ENCODE peak calls at places on chromosome 13, in seven cellular contexts. H, T, M, V, I, X and B are unnamed samples. For H3K27me3, the result is how much of the 10 kb centered on the place peaks cover.

GRCh38 chr13:44842158-44842557 is 147.1 kb downstream of the NUFIP1 start:
- DNase-seq in I (no peak), M (no peak), T (no peak), X (no peak), H (no peak), V (no peak), B (no peak)

GRCh38 chr13:102310691-102311432 is 91.0 kb downstream of the FGF14 start:
- DNase-seq in H (peak), X (no peak), T (peak), V (no peak), I (peak), M (no peak), B (no peak)

GRCh38 chr13:65595881-65596280 is 1634.3 kb downstream of the PCDH9 start:
- DNase-seq in V (no peak), T (no peak), M (no peak), H (no peak), I (no peak), X (no peak), B (no peak)

GRCh38 chr13:111486801-111487200 is 166.4 kb downstream of the TEX29 start:
- DNase-seq in H (no peak), V (no peak), I (peak), M (no peak), T (peak), X (no peak), B (no peak)

GRCh38 chr13:44171861-44172260 is 201.8 kb upstream of the SERP2 start:
- DNase-seq in H (no peak), M (no peak), X (no peak), V (no peak), I (no peak), T (no peak), B (no peak)

GRCh38 chr13:44011036-44011435 is 131.3 kb downstream of the LACC1 start:
- DNase-seq in H (no peak), X (no peak), M (no peak), T (no peak), I (peak), V (no peak), B (no peak)

GRCh38 chr13:111531505-111531904 is 211.1 kb downstream of the TEX29 start:
- DNase-seq in H (no peak), I (no peak), M (no peak), X (no peak), T (no peak), V (no peak), B (no peak)

GRCh38 chr13:30421093-30422055 is 919 bp upstream of the UBE2L5 start:
- DNase-seq in H (peak), X (peak), M (peak), T (peak), I (peak), V (peak), B (peak)

GRCh38 chr13:70235565-70235964 is 127.3 kb upstream of the KLHL1 start:
- DNase-seq in I (no peak), T (no peak), X (no peak), M (no peak), V (no peak), H (no peak), B (no peak)

GRCh38 chr13:95660981-95661581 is 15.9 kb upstream of the DNAJC3 start:
- DNase-seq in X (no peak), H (no peak), T (no peak), M (no peak), V (peak), I (no peak), B (peak)

GRCh38 chr13:113000575-113000974 is 31.6 kb downstream of the MCF2L start:
- DNase-seq in X (no peak), H (no peak), M (no peak), I (no peak), T (no peak), V (no peak), B (no peak)
- H3K27me3 ChIP-seq in X (under half), H (under half), M (under half), I (under half), T (under half), V (under half), B (under half)

DNA sequence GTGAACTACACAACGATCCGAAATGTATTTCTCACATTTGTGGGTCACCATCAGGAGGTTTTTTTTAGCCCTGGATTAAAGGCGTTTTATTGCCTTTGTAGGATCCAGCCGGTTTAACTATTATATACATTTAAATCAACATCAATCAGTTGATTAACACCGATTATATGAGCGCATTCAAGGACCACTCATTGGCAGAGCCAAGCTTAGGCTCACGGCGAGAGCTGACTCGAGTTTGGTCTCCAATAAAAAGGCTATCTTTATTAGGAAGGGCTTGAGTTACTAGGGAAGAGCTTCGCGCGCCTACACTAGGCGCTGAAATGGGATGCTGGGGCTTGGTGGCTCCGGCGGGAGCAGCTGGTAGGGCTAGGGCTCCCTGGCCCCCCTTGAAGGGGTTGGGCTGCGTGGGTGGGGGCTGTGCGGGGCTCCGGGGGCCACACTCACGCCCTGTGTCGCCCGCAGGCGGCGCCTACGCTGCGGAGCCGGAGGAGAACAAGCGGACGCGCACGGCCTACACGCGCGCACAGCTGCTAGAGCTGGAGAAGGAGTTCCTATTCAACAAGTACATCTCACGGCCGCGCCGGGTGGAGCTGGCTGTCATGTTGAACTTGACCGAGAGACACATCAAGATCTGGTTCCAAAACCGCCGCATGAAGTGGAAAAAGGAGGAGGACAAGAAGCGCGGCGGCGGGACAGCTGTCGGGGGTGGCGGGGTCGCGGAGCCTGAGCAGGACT is 4.2 kb downstream of the PDX1 start:
- DNase-seq in V (no peak), I (no peak), T (no peak), H (no peak), X (no peak), M (no peak), B (no peak)
- H3K27me3 ChIP-seq in V (under half), I (half or more), T (half or more), H (half or more), X (half or more), M (half or more), B (under half)

DNA sequence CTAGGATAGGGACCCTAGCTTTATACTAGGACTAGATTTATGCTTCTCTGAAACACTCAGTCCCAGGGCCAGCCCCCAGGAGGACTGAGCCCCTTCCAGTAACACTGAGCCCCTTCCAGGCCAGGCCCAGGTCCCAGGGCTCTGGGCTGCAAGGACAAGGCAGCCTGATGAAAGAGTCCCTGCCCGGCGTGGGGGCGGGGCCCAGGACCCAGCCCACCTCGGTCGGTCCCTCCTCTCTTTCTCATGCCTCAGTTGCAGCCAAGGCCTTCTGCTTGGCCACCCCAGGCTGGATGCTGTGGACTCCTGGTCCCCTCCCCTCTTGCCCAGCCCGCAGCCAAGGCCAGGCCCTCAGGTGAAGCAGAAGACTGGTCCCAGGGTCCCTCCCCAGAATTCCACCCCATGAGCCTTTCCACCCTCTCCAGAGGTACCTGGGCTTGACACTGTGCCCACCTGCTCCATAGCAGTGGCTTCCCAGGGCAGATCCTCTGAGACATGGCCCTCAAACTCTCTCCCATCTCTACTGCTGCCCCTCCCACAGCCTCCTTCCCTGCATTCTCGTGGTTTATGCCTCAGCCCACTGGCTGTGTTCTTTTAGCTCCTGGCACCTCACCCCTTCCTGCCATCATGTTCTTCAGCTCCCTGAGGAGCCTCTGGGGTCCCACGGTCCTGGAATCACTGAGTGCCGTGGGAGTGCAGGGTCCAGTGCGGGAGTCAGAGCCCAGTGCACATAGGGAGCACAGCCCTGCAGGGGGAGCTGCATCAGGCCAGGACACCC is 53.6 kb upstream of the C1QTNF9B start:
- DNase-seq in T (no peak), I (no peak), X (no peak), H (no peak), M (no peak), V (no peak), B (no peak)
- H3K27me3 ChIP-seq in T (under half), I (under half), X (under half), H (under half), M (under half), V (under half), B (under half)

GRCh38 chr13:109678459-109678858 is 107.9 kb downstream of the IRS2 start:
- DNase-seq in V (no peak), X (no peak), I (no peak), T (no peak), H (no peak), M (no peak), B (no peak)
- H3K27me3 ChIP-seq in V (under half), X (under half), I (under half), T (under half), H (under half), M (under half), B (under half)

GRCh38 chr13:20057214-20057613 is 98.7 kb downstream of the ZMYM2 start:
- DNase-seq in M (no peak), I (no peak), X (no peak), V (no peak), H (no peak), T (no peak), B (no peak)

GRCh38 chr13:20053016-20053415 is 94.5 kb downstream of the ZMYM2 start:
- DNase-seq in M (no peak), V (no peak), X (no peak), H (peak), I (peak), T (no peak), B (no peak)

GRCh38 chr13:20054586-20054985 is 96.1 kb downstream of the ZMYM2 start:
- DNase-seq in M (no peak), T (no peak), H (no peak), I (no peak), X (no peak), V (no peak), B (no peak)

GRCh38 chr13:20051366-20051765 is 92.8 kb downstream of the ZMYM2 start:
- DNase-seq in X (no peak), T (no peak), H (no peak), I (no peak), V (no peak), M (no peak), B (no peak)

GRCh38 chr13:20053891-20054290 is 95.4 kb downstream of the ZMYM2 start:
- DNase-seq in H (no peak), I (no peak), V (no peak), X (no peak), M (no peak), T (no peak), B (no peak)
- H3K27me3 ChIP-seq in H (under half), I (under half), V (under half), X (under half), M (under half), T (under half), B (under half)

GRCh38 chr13:110297011-110297410 is 9.9 kb downstream of the COL4A1 start:
- DNase-seq in M (no peak), X (no peak), I (peak), T (no peak), V (no peak), H (no peak), B (no peak)
- H3K27me3 ChIP-seq in M (under half), X (under half), I (under half), T (under half), V (under half), H (under half), B (under half)

DNA sequence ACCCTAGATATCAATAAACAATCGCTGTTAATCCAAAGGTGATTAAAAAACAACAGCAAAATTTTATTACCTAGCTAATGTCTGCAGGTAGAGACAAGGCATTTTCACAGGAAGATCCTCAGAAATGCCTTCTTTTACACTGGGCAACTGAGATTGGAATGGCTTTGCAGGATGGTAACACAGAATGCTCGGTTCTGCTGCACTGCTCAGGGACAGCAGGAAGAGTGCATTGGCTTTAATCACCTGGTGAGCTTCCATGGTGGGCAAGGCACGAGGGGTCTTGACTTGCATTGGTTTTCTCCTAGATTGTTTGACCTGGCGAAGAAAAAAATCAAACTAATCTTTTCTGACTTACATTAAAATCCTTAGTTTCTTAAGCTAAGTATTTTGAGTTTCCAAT is 68.3 kb upstream of the FBXL3 start:
- DNase-seq in I (no peak), M (no peak), T (no peak), H (no peak), X (no peak), V (no peak), B (no peak)
- H3K27me3 ChIP-seq in I (under half), M (under half), T (under half), H (under half), X (under half), V (under half), B (under half)

GRCh38 chr13:18949970-18950369 is 231.7 kb downstream of the TUBA3C start:
- DNase-seq in V (no peak), I (no peak), T (no peak), X (no peak), H (no peak), M (no peak), B (no peak)

GRCh38 chr13:18952225-18953016 is 229.2 kb downstream of the TUBA3C start:
- DNase-seq in M (no peak), V (no peak), T (no peak), I (no peak), H (no peak), X (no peak), B (no peak)

GRCh38 chr13:18949489-18949761 is 232.2 kb downstream of the TUBA3C start:
- DNase-seq in T (no peak), V (no peak), M (no peak), H (no peak), I (no peak), X (no peak), B (no peak)

GRCh38 chr13:18953139-18953930 is 228.3 kb downstream of the TUBA3C start:
- DNase-seq in T (no peak), V (no peak), M (no peak), I (no peak), X (no peak), H (no peak), B (no peak)

DNA sequence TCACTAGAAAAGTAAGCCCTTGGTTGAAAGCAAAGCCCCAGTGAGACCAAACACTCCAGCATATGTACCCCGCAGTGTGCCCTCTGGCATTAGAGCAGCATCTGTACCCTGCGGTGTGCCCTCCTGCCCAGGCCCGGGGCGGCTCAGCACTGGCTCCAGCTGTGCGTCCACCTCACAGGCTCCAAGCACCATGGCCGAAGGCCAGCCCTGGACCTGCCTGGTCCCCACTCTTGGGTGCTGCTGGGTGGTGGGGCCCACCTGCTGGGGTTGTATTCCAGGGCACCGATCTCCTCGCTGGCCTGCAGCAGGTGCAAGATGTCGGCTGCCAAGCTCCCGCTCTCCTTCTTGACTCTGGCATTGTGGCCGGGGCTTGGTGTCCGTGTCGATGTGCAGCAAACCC is 230.2 kb downstream of the TUBA3C start:
- DNase-seq in T (no peak), V (no peak), I (no peak), H (no peak), X (no peak), M (no peak), B (no peak)
- H3K27me3 ChIP-seq in T (under half), V (under half), I (under half), H (under half), X (under half), M (under half), B (under half)

GRCh38 chr13:35747594-35747993 is 271.1 kb upstream of the MAB21L1 start:
- DNase-seq in X (no peak), M (no peak), I (no peak), T (no peak), V (no peak), H (no peak), B (no peak)
- H3K27me3 ChIP-seq in X (under half), M (under half), I (under half), T (under half), V (under half), H (under half), B (under half)

DNA sequence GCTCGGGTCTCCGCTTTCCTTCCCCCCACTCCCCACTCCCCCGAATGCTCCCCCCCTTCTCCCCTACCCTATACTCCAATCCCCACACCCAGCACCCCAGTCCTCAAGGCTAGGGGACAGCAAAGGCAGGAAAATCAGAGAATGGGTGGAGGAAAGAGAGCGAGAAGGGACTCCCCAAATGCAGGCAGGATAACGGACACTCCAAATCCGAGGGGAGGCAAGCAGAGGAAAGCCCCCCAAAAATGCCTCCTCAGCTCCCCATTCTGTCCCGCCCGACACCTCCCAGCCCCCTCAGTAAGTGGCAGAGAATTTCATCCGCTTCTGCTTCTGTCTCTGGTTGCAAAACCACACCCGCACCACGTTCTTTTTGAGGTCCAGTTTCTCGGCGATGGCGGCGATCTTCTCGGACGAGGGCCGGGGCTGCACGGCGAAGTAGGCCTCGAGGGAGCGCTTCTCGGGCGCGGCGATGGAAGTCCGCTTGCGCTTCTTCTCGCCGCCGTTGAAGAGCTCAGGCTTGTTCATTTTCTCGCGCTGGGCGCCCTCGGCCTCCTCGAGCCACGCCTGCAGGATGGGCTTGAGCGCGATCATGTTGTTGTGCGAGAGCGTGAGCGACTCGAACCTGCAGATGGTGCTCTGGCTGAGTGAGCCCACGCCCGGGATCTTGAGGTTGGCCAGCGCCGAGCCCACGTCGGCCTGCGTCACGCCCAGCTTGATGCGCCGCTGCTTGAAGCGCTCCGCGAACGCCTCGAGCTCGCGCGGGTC is 2.0 kb downstream of the POU4F1 start:
- DNase-seq in T (no peak), X (no peak), M (no peak), I (no peak), V (no peak), H (no peak), B (no peak)
- H3K27me3 ChIP-seq in T (half or more), X (half or more), M (half or more), I (half or more), V (under half), H (half or more), B (under half)